ENCODE peak calls at places on chromosomes 3 and 15, in seven cellular contexts. G, R, S, N, K, B and F are unnamed samples.

GRCh38 chr15:62428259-62428658 is 263.2 kb upstream of the C2CD4B start:
- DNase-seq in N (no peak), K (no peak), S (no peak), G (no peak), B (no peak), R (no peak), F (no peak)

GRCh38 chr15:59444980-59445500 is 7.1 kb downstream of the FAM81A start:
- DNase-seq in N (no peak), S (no peak), G (no peak), B (no peak), K (no peak), R (no peak), F (no peak)

GRCh38 chr15:66673410-66674322 is 28.4 kb upstream of the SMAD6 start:
- DNase-seq in G (peak; percentile 83), R (peak; percentile 80), B (no peak), N (no peak), S (no peak), K (no peak), F (no peak)

GRCh38 chr3:158768881-158769518 is 32.9 kb upstream of the MFSD1 start:
- DNase-seq in S (no peak), G (no peak), K (peak; percentile 47), N (peak; percentile 20), B (peak; percentile 41), R (no peak), F (no peak)

GRCh38 chr3:111238896-111239295 is 167.3 kb downstream of the NECTIN3 start:
- DNase-seq in G (no peak), B (no peak), R (no peak), S (no peak), N (no peak), K (no peak), F (no peak)

GRCh38 chr3:149654188-149654601 is 3.6 kb downstream of the WWTR1 start:
- DNase-seq in B (no peak), N (no peak), S (no peak), R (no peak), G (no peak), K (no peak), F (no peak)

GRCh38 chr15:42891569-42891968 is 29.0 kb downstream of the TTBK2 start:
- DNase-seq in K (no peak), R (no peak), N (no peak), S (no peak), G (no peak), B (no peak), F (no peak)

GRCh38 chr15:86159436-86159835 is 79.8 kb downstream of the AGBL1 start:
- DNase-seq in G (no peak), N (no peak), B (no peak), K (no peak), R (no peak), S (no peak), F (no peak)

GRCh38 chr3:62229908-62230307 is 143.4 kb downstream of the FEZF2 start:
- DNase-seq in G (no peak), S (no peak), B (no peak), R (no peak), N (no peak), K (no peak), F (no peak)

GRCh38 chr15:55283295-55284147 is 6.1 kb downstream of the RAB27A start:
- DNase-seq in G (no peak), S (no peak), N (no peak), R (no peak), K (no peak), B (no peak), F (no peak)

GRCh38 chr3:151263126-151263525 is 15.2 kb downstream of the P2RY14 start:
- DNase-seq in K (peak; percentile 20), B (peak; percentile 43), R (no peak), G (no peak), S (no peak), N (no peak), F (no peak)

GRCh38 chr3:66856555-66856954 is 141.6 kb upstream of the KBTBD8 start:
- DNase-seq in R (no peak), S (no peak), N (no peak), G (no peak), K (no peak), B (no peak), F (no peak)

GRCh38 chr15:89211678-89212170 is 9.7 kb downstream of the RLBP1 start:
- DNase-seq in B (no peak), S (no peak), G (no peak), R (no peak), K (no peak), N (no peak), F (no peak)

GRCh38 chr15:89208256-89208655 is 13.1 kb downstream of the RLBP1 start:
- DNase-seq in G (no peak), K (no peak), B (no peak), S (no peak), R (no peak), N (no peak), F (no peak)

GRCh38 chr15:89203705-89204273 is 17.6 kb downstream of the RLBP1 start:
- DNase-seq in S (no peak), K (no peak), N (no peak), G (no peak), B (no peak), R (no peak), F (no peak)

GRCh38 chr15:89209057-89209456 is 12.3 kb downstream of the RLBP1 start:
- DNase-seq in R (no peak), K (no peak), S (no peak), G (no peak), B (no peak), N (no peak), F (no peak)

GRCh38 chr15:89206908-89207331 is 14.5 kb downstream of the RLBP1 start:
- DNase-seq in G (peak; percentile 92), B (peak; percentile 46), N (peak; percentile 50), S (peak; percentile 63), R (peak; percentile 69), K (peak; percentile 64), F (peak; percentile 69)
- TF ChIP-seq POLR2A in G (no peak), B (no peak), N (no peak), S (no peak), R (no peak), K (no peak), F (no peak)

DNA sequence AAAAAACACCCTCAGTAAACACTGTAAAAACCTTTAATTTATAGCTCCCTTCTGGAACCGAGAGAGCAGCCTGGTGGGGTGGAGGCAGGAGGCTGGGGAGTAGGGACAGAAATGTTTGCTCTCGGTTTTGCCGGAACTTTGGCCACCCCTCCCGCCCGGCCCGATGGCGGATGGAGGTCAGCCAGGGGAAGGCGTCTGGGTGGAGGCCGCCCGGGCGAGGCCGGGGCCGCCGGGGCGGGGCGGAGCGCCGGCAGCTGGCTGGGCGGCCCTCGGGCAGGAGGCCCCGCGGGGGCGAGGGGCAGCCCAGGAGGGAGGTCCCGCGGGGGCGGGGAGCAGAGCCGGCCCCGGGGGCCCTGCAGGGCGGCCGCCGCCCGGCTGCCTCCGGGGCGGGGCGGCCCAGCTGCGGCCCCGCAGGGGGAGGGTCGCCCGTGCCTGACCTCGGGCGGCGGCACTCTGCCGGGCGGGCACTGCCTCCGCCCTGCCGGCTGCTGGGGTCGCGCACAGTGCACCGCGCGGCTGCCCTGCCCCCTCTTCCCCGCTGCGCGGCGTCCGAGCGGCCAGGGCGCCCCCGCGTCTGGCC is 829 bp upstream of the SKIL start:
- DNase-seq in R (peak; percentile 88), B (peak; percentile 71), S (peak; percentile 92), K (peak; percentile 89), G (peak; percentile 96), N (peak; percentile 75), F (peak; percentile 87)
- TF ChIP-seq POLR2A in R (peak; percentile 9), B (no peak), S (no peak), K (no peak), G (peak; percentile 32), N (peak; percentile 61), F (no peak)

GRCh38 chr15:47439870-47440155 is 277.5 kb upstream of the SEMA6D start:
- DNase-seq in G (no peak), R (no peak), N (no peak), S (no peak), B (no peak), K (no peak), F (no peak)
- TF ChIP-seq POLR2A in G (no peak), R (no peak), N (no peak), S (no peak), B (no peak), K (no peak), F (no peak)

DNA sequence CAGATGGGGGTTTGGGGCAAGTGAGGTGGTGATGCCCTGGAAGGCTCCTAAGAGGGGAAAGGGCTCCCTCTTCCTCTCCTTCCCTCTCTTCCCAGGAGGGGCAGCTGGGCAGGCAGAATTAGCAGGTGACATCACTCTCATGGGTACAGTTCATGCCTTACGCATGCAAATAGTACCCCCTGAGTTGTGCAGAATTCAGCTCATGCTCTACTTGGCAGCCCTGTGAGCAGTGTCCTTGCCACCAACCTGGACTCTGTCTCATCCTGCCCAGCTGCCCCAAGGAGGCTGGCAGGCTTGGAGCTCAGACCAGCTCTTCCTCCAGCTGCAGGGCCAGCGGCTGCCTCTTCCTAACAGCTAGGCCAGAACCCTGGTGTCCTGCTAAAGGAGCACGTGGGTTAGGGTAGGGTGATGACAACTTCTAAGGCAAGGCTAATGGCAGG is 3.3 kb downstream of the CHAC1 start:
- DNase-seq in R (no peak), B (no peak), S (peak; percentile 54), G (peak; percentile 40), N (peak; percentile 92), K (no peak), F (no peak)
- TF ChIP-seq POLR2A in R (no peak), B (no peak), S (no peak), G (no peak), N (peak; percentile 70), K (no peak), F (no peak)